ENCODE peak calls at places on chromosomes 16 and 17, in ten cellular contexts. N is tibial nerve, X is prostate gland, G is A549, W is body of pancreas, I is IMR-90, Q is heart left ventricle, E is H1, R is adrenal gland, D is lower leg skin. B is an unnamed sample.

GRCh38 chr16:53740476-53740875 is 36.5 kb downstream of the FTO start:
- DNase-seq in N (no peak), X (no peak), G (no peak), W (no peak), I (no peak), Q (no peak), E (no peak), R (no peak), D (no peak), B (no peak)

GRCh38 chr16:72211085-72211484 is 39.1 kb upstream of the PMFBP1 start:
- DNase-seq in N (no peak), X (no peak), G (no peak), W (no peak), I (no peak), Q (no peak), E (no peak), R (no peak), D (no peak), B (no peak)

GRCh38 chr17:11285946-11286345 is 44.9 kb downstream of the SHISA6 start:
- DNase-seq in N (no peak), X (no peak), G (no peak), W (no peak), I (no peak), Q (no peak), E (no peak), R (no peak), D (no peak), B (no peak)

GRCh38 chr16:22186517-22186916 is 19.6 kb upstream of the EEF2K start:
- DNase-seq in N (no peak), X (no peak), G (no peak), W (no peak), I (no peak), Q (no peak), E (no peak), R (no peak), D (no peak), B (no peak)

GRCh38 chr16:66486773-66487579 is 59.9 kb downstream of the BEAN1 start:
- DNase-seq in N (no peak), X (no peak), G (no peak), W (no peak), I (peak), Q (no peak), E (no peak), R (no peak), D (peak), B (peak)

GRCh38 chr16:23398987-23399805 is 53.8 kb downstream of the COG7 start:
- DNase-seq in N (no peak), X (peak), G (no peak), W (peak), I (no peak), Q (no peak), E (peak), R (no peak), D (no peak), B (no peak)

GRCh38 chr16:87178177-87178863 is 138.9 kb downstream of the C16orf95 start:
- DNase-seq in N (no peak), X (no peak), G (no peak), W (no peak), I (no peak), Q (no peak), E (no peak), R (peak), D (no peak), B (no peak)

GRCh38 chr17:50256826-50257573 is 17.3 kb upstream of the TMEM92 start:
- DNase-seq in N (no peak), X (no peak), G (no peak), W (no peak), I (no peak), Q (no peak), E (no peak), R (no peak), D (peak), B (no peak)

GRCh38 chr17:33019161-33019560 is 27.5 kb downstream of the SPACA3 start:
- DNase-seq in N (no peak), X (no peak), G (no peak), W (no peak), I (no peak), Q (no peak), E (no peak), R (no peak), D (no peak), B (no peak)

GRCh38 chr17:57455063-57455914 is 199.0 kb downstream of the MSI2 start:
- DNase-seq in N (no peak), X (no peak), G (no peak), W (no peak), I (peak), Q (peak), E (no peak), R (no peak), D (no peak), B (no peak)

GRCh38 chr16:85757341-85757822 is 6.5 kb upstream of the C16orf74 start:
- DNase-seq in N (no peak), X (no peak), G (no peak), W (no peak), I (peak), Q (no peak), E (no peak), R (no peak), D (no peak), B (no peak)

GRCh38 chr16:52756812-52757517 is 210.0 kb upstream of the TOX3 start:
- DNase-seq in N (no peak), X (no peak), G (no peak), W (no peak), I (no peak), Q (no peak), E (no peak), R (no peak), D (no peak), B (no peak)

GRCh38 chr17:142102-142661 is 4.8 kb downstream of the SCGB1C2 start:
- DNase-seq in N (no peak), X (peak), G (peak), W (peak), I (peak), Q (peak), E (no peak), R (no peak), D (peak), B (peak)

GRCh38 chr17:82486186-82487084 is 27.9 kb downstream of the NARF start:
- DNase-seq in N (no peak), X (no peak), G (no peak), W (no peak), I (no peak), Q (no peak), E (no peak), R (no peak), D (no peak), B (no peak)

GRCh38 chr16:78775161-78775561 is 675.7 kb downstream of the WWOX start:
- DNase-seq in N (no peak), X (no peak), G (no peak), W (no peak), I (no peak), Q (no peak), E (no peak), R (no peak), D (no peak), B (no peak)

GRCh38 chr17:5434984-5435383 is 4.0 kb downstream of the C1QBP start:
- DNase-seq in N (no peak), X (no peak), G (no peak), W (no peak), I (no peak), Q (no peak), E (no peak), R (no peak), D (no peak), B (no peak)

GRCh38 chr17:5437721-5438317 is 1.1 kb downstream of the C1QBP start:
- DNase-seq in N (no peak), X (no peak), G (no peak), W (no peak), I (peak), Q (no peak), E (no peak), R (no peak), D (no peak), B (no peak)

GRCh38 chr17:5443728-5444127 is 4.8 kb upstream of the C1QBP start:
- DNase-seq in N (no peak), X (no peak), G (no peak), W (no peak), I (no peak), Q (no peak), E (no peak), R (no peak), D (no peak), B (no peak)

GRCh38 chr17:5439446-5439764 is 450 bp upstream of the C1QBP start:
- DNase-seq in N (no peak), X (no peak), G (no peak), W (no peak), I (no peak), Q (no peak), E (no peak), R (no peak), D (no peak), B (no peak)

GRCh38 chr17:5438716-5439445 is at the start of gene C1QBP:
- DNase-seq in N (peak), X (peak), G (peak), W (peak), I (peak), Q (peak), E (peak), R (peak), D (peak), B (peak)
- TF ChIP-seq POLR2A in N (peak), X (no peak), G (peak), W (peak), I (no peak), Q (no peak), E (peak), R (peak), D (no peak), B (no peak)

GRCh38 chr17:17315142-17315821 is 12.1 kb downstream of the NT5M start:
- DNase-seq in N (no peak), X (peak), G (no peak), W (no peak), I (no peak), Q (no peak), E (no peak), R (no peak), D (peak), B (peak)

GRCh38 chr17:17314501-17315071 is 11.4 kb downstream of the NT5M start:
- DNase-seq in N (no peak), X (no peak), G (no peak), W (no peak), I (no peak), Q (no peak), E (no peak), R (no peak), D (peak), B (peak)

DNA sequence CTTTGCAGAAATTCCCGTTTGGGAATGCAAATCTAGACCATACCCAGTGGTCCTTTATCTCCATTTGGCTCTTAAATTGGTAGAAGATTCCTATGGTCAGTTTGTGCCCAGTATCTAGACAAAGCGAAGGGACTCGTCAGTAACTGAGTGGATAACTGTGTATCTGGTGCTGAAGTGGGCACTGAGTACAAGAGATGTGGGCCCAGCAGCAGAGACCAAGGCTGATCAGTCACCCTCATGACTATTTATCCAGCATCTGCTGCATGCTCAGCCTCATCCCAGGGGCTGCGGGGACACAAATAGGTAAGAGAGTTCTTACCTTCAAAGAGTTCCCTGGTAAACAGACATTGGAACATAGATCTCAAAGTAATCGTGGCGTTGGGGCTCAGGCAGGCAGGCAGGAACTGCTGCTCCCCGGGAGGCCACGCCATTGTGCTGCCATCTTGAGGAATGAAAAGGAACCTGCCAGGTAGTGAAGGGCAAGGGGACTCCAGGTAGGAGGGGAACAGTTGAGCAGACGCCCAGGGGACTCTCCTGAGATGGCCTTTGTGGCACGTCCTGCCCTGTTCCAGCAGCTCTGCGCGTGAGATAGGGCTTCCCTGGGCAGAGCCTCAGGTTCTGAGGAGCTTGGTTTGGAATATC is 10.3 kb downstream of the NT5M start:
- DNase-seq in N (no peak), X (peak), G (peak), W (peak), I (no peak), Q (no peak), E (peak), R (peak), D (no peak), B (peak)
- TF ChIP-seq POLR2A in N (no peak), X (no peak), G (no peak), W (no peak), I (no peak), Q (no peak), E (no peak), R (no peak), D (no peak), B (no peak)

DNA sequence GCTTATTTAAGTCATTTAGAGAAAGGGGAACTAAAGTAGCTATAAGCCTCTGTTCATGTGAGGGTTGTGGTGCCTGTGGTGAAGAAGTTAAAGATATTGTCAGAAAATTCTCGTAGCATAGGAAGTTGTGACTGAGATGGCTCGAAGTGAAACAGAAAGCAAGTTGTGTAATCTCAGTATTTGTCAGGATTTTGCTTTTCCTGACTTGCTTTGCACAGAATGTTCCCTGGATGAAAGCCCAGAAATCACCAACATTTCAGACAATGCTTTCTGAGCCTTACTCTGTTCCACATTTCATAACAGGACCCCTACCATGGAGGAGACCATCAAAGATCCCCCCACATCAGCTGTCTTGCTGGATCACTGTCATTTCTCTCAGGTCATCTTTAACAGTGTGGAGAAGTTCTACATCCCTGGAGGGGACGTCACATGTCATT is 10.6 kb downstream of the CALCOCO2 start:
- DNase-seq in N (no peak), X (peak), G (no peak), W (peak), I (peak), Q (no peak), E (no peak), R (peak), D (no peak), B (no peak)
- TF ChIP-seq POLR2A in N (peak), X (no peak), G (no peak), W (no peak), I (no peak), Q (no peak), E (no peak), R (peak), D (no peak), B (no peak)

GRCh38 chr16:31135535-31136286 is at the start of gene PRSS8:
- DNase-seq in N (no peak), X (peak), G (no peak), W (peak), I (no peak), Q (no peak), E (no peak), R (no peak), D (peak), B (peak)
- TF ChIP-seq POLR2A in N (no peak), X (peak), G (no peak), W (peak), I (no peak), Q (no peak), E (no peak), R (no peak), D (no peak), B (peak)

DNA sequence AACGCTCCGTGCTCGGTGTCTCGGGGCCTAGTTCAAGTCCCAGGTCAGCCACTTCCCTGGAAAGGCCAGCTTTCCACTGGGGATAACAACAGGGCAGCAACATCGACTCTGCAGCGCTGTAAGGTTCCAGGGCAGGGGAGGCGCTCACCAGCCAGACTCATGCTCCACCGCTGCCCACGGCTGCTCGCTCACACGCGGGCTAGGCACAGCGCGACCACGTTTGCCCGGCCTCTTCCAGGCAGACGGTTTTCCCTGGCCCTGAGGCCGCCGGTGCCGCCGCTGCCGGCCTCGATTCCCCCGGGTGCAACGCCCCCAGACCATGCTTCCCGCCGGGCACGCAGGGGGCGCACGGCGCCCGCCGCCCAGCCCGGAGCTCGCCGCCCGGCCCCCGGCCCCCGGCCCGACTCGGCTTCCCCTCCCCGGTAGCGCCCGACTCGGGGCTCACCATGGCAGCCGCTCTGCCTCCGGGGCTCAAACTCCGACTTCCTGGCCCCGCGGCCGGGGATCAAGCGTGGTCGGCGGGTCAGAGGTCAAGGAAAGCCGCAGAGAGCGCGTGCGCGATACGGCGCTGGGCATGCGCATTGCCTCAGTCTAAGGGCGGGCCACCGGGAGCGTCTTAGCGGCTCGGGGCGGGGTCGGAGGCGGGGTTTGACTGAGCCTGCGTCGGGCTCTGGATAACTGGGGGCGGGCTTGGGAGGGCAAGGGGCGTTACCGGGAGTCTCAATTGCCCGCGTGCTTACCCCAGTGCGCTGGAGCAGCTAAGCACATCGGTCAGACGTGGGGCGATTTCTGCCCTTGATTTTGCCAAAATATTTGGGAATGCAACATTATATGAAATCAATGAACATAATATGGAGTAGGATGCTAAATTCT is at the start of gene PAM16:
- DNase-seq in N (peak), X (peak), G (peak), W (peak), I (peak), Q (peak), E (peak), R (peak), D (peak), B (peak)
- TF ChIP-seq POLR2A in N (peak), X (no peak), G (peak), W (peak), I (peak), Q (no peak), E (peak), R (peak), D (no peak), B (no peak)

DNA sequence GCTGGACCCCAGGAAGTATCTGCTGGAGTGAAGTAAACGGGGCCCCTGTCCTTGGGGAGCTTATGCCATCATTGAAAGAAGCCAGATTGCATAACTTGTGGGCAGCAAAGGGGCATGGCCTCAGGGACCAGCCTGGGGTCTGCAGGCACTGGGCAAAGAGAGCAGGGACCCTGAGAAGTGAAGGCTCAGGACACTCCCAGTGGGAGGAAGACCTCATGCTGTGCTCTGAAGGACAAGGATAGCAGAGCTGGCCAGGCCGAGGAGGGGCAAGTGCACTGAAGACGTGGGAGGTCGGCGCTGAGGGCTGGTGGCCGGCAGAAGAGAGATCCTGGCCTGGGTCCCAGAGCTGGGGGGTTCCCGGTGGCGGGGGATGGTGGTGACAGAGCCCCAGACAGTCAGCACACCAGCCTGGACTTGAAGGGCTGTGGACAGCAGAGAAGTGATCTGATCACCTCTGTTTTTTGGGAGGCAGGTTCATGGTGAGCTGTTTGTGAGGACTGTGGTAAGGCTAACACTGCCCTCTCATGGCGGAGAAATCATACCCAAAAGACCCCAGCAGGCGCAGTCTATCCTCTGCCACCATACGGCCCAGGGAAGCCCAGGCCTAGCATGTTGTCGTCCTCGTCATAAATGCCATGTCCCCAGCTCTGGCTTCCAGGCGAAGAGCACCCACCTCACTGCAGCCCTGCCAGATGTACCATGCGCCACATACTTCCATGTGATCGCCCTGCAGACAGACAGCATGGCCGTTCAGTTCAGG is 7.1 kb upstream of the CNP start:
- DNase-seq in N (no peak), X (no peak), G (peak), W (peak), I (peak), Q (no peak), E (no peak), R (no peak), D (no peak), B (no peak)
- TF ChIP-seq POLR2A in N (no peak), X (no peak), G (no peak), W (no peak), I (no peak), Q (no peak), E (no peak), R (no peak), D (no peak), B (no peak)

B was measured in stomach.